ENCODE peak calls at places on chromosomes 6 and 20, in five cellular contexts. T is left ventricle myocardium inferior, G is ovary, B is brain microvascular endothelial cell, D is epithelial cell of esophagus. H is an unnamed sample.
A peak's percentile ranks its signal among the peaks of the same experiment; 100 is the strongest.

GRCh38 chr20:38434310-38434741 is 802 bp downstream of the SNHG17 start:
- DNase-seq in B (no peak), G (peak; percentile 32), D (peak; percentile 21), T (no peak), H (no peak)

GRCh38 chr6:145836767-145837166 is 22.2 kb upstream of the FBXO30 start:
- DNase-seq in B (no peak), G (no peak), T (no peak), D (no peak), H (no peak)

GRCh38 chr6:27867051-27867940 is 44.9 kb downstream of the OR2B2 start:
- DNase-seq in G (peak; percentile 22), B (peak; percentile 65), T (peak; percentile 65), D (peak; percentile 77), H (peak; percentile 75)

GRCh38 chr20:41005361-41005729 is 23.3 kb upstream of the TOP1 start:
- DNase-seq in T (peak; percentile 86), B (peak; percentile 93), D (peak; percentile 97), G (peak; percentile 76), H (no peak)

GRCh38 chr20:48126227-48126740 is 341.0 kb upstream of the SULF2 start:
- DNase-seq in G (no peak), T (no peak), B (no peak), D (no peak), H (no peak)

GRCh38 chr20:51700809-51701285 is 67.3 kb downstream of the ATP9A start:
- DNase-seq in B (peak; percentile 38), G (no peak), D (peak; percentile 59), T (no peak), H (peak; percentile 54)

GRCh38 chr6:170172825-170173231 is 118.0 kb downstream of the DLL1 start:
- DNase-seq in B (no peak), T (no peak), G (peak; percentile 10), D (no peak), H (no peak)

GRCh38 chr20:10917826-10918225 is 244.0 kb upstream of the JAG1 start:
- DNase-seq in D (no peak), G (no peak), T (no peak), B (no peak), H (no peak)

GRCh38 chr6:21987501-21987957 is 309.3 kb downstream of the PRL start:
- DNase-seq in T (peak; percentile 53), D (peak; percentile 72), B (peak; percentile 97), G (peak; percentile 79), H (peak; percentile 35)

GRCh38 chr20:3313681-3314080 is 74.7 kb upstream of the SLC4A11 start:
- DNase-seq in B (no peak), D (peak; percentile 30), G (no peak), T (no peak), H (no peak)

GRCh38 chr6:131257104-131257503 is 121.8 kb downstream of the AKAP7 start:
- DNase-seq in B (no peak), T (no peak), G (no peak), D (no peak), H (no peak)

GRCh38 chr6:131258010-131258652 is 122.9 kb downstream of the AKAP7 start:
- DNase-seq in D (peak; percentile 66), T (no peak), B (no peak), G (no peak), H (no peak)

GRCh38 chr6:131265939-131266338 is 130.7 kb downstream of the AKAP7 start:
- DNase-seq in T (no peak), D (no peak), G (no peak), B (no peak), H (no peak)

GRCh38 chr6:131258816-131259476 is 123.7 kb downstream of the AKAP7 start:
- DNase-seq in B (no peak), T (no peak), G (no peak), D (peak; percentile 58), H (no peak)

DNA sequence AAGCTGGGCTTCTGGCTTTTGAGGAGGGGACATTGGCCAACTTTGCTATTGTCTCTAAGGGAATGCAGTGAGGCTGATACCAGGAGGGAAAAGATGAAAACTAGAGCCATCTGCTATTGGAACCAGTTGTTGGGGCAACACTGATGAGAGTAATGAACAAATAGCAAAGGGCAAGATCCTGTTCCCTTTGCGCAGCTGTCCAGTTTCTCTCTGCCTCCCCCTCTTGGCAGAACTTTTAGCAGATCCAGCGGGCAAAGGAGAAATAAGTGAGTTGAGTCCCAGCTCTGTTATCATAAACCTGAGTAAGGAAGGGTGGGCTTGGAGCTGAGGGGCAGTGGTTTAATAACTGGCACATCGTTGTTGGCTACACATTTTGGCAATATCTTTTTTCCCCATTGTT is 126.8 kb downstream of the AKAP7 start:
- DNase-seq in T (no peak), G (no peak), B (no peak), D (no peak), H (no peak)
- TF ChIP-seq CTCF in T (no peak), G (no peak), B (peak; percentile 34), D (no peak), H (no peak)

GRCh38 chr6:34066284-34066571 is 79.7 kb downstream of the GRM4 start:
- DNase-seq in G (no peak), B (no peak), D (peak; percentile 22), T (no peak), H (no peak)

GRCh38 chr6:34068462-34069044 is 77.3 kb downstream of the GRM4 start:
- DNase-seq in D (no peak), G (no peak), B (no peak), T (no peak), H (no peak)

GRCh38 chr6:34066772-34067770 is 78.8 kb downstream of the GRM4 start:
- DNase-seq in G (no peak), B (no peak), T (no peak), D (no peak), H (no peak)

GRCh38 chr6:34065470-34066283 is 80.2 kb downstream of the GRM4 start:
- DNase-seq in B (no peak), T (peak; percentile 48), D (no peak), G (peak; percentile 46), H (no peak)

DNA sequence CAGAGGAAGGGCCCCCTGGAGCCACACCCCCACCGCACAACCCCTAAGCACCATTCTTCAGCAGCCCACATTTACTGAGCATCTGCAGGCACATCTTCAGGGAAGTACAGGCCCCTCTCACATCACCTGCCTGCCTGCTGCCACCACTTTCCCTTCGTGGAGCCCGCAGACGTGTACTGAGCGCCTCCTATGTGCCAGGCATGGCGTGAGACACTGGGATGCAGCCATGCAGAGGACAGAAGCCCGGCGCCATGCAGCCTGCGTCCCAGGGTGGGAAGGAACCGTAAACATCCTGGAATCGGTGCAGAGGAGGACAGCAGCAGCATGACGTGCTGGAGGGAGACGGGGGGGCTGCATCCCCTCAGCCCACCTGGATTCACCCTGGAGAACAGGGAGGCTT is 78.1 kb downstream of the GRM4 start:
- DNase-seq in D (peak; percentile 19), G (no peak), T (no peak), B (no peak), H (no peak)
- TF ChIP-seq CTCF in D (no peak), G (no peak), T (no peak), B (peak; percentile 22), H (no peak)

GRCh38 chr20:63376283-63377250 is 15.4 kb upstream of the CHRNA4 start:
- DNase-seq in G (no peak), B (no peak), T (no peak), D (no peak), H (no peak)

GRCh38 chr20:63378626-63379025 is 17.5 kb upstream of the CHRNA4 start:
- DNase-seq in T (no peak), G (no peak), D (no peak), B (no peak), H (no peak)

GRCh38 chr20:63378115-63378429 is 16.9 kb upstream of the CHRNA4 start:
- DNase-seq in G (no peak), D (no peak), T (no peak), B (no peak), H (no peak)

GRCh38 chr20:63379296-63379695 is 18.1 kb upstream of the CHRNA4 start:
- DNase-seq in T (no peak), B (no peak), D (no peak), G (no peak), H (no peak)

DNA sequence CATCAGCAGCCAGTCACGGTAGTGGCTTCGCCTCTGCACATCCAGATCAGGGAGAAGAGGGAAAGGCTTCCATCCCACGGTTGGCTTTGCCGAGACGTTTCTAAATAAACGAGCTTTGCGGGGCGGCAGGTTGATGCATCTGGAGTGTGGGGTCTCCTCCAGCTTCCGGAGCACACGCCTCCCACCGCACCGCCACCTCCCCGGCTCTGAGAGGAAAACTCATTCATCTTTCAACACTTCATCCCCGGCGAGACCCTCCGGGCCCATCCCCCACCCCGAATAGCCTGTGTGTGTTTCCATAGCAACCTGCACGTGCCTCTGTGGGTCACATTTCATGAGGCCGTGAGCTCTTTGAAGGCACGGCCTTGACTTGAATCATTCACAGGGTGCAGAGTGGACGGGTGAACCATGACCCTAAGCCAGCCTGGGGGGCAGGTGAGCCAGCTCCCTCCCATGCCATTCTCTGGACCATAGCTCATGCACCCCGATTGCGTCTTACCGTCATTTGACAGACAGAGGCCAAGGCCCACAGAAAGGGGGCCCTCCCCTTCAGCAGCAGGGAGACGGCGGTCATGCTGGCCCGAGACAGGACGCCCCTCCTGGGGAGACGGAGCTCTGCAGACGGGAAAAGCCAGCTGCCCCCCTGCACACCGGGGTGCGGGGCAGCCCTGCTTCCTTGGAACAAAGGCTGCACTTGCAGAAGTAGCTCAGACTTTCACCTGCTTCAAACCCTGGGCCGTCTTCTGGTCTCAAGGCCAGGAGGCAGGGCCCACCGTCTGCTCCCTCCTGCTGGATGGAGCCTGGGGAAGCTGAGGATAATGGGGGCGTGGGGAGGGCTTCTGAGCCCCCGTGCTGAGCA is 16.3 kb upstream of the CHRNA4 start:
- DNase-seq in G (no peak), D (no peak), T (no peak), B (no peak), H (no peak)
- TF ChIP-seq CTCF in G (no peak), D (no peak), T (no peak), B (peak; percentile 4), H (no peak)

DNA sequence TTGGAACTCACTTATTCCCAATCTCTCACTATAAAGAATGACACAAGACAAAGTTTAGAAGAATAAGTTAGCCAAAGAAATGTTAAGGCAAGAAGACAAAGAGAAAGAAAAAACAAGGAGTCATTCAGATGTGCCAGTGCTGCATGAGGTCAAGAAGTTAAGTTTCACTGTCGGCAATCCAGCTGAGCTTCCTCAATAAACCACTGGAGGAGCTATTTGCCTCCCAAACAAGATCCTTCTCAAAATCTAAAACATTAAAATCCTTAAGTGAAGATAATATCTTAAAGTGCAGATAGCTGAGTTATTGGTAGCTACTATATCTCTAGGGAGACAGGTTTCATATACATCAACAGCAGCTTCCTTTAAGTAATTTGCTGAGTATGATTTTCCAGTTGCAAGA is 512.3 kb downstream of the HDGFL1 start:
- DNase-seq in G (no peak), D (no peak), B (no peak), T (no peak), H (no peak)
- TF ChIP-seq CTCF in G (no peak), D (peak; percentile 42), B (peak; percentile 57), T (no peak), H (no peak)

H was measured in GM13976.